ENCODE peak calls at places on chromosomes 6 and 20, in eight cellular contexts. A is astrocyte of the spinal cord, Z is dorsolateral prefrontal cortex, W is testis, E is left ventricle myocardium inferior, M is transverse colon, O is A673, C is epithelial cell of esophagus. H is an unnamed sample.

GRCh38 chr6:131687022-131687421 is 14.2 kb downstream of the OR2A4 start:
- DNase-seq in M (no peak), A (no peak), O (no peak), C (no peak), W (no peak), Z (no peak), E (no peak), H (no peak)

GRCh38 chr6:137804647-137805046 is 62.4 kb upstream of the TNFAIP3 start:
- DNase-seq in A (peak; percentile 72), Z (no peak), E (no peak), W (no peak), O (no peak), M (no peak), C (no peak), H (peak; percentile 8)

GRCh38 chr20:48823476-48823875 is 4.3 kb downstream of the PREX1 start:
- DNase-seq in E (no peak), Z (no peak), W (no peak), C (no peak), M (no peak), O (no peak), A (no peak), H (no peak)

GRCh38 chr20:23082846-23083552 is 3.1 kb downstream of the CD93 start:
- DNase-seq in E (no peak), Z (no peak), A (no peak), O (no peak), M (no peak), C (peak; percentile 85), W (peak; percentile 41), H (no peak)

GRCh38 chr6:15378272-15378671 is 132.4 kb downstream of the JARID2 start:
- DNase-seq in M (no peak), O (no peak), Z (no peak), C (no peak), W (no peak), E (no peak), A (no peak), H (no peak)

GRCh38 chr6:30763618-30764489 is 19.5 kb upstream of the IER3 start:
- DNase-seq in Z (no peak), O (peak; percentile 60), W (no peak), E (no peak), C (peak; percentile 24), M (no peak), A (peak; percentile 84), H (peak; percentile 73)

GRCh38 chr6:124753001-124753400 is 209.2 kb upstream of the RNF217 start:
- DNase-seq in O (peak; percentile 23), A (no peak), M (no peak), E (no peak), C (no peak), Z (no peak), W (no peak), H (no peak)

GRCh38 chr6:119034827-119035458 is 43.5 kb downstream of the FAM184A start:
- DNase-seq in A (no peak), C (no peak), O (no peak), W (no peak), M (no peak), Z (no peak), E (no peak), H (no peak)

GRCh38 chr20:31860431-31861345 is 9.6 kb downstream of the DUSP15 start:
- DNase-seq in A (no peak), C (peak; percentile 64), Z (no peak), E (no peak), M (peak; percentile 20), W (no peak), O (no peak), H (no peak)

GRCh38 chr6:21559238-21559637 is 34.3 kb upstream of the SOX4 start:
- DNase-seq in W (no peak), C (peak; percentile 46), O (no peak), M (no peak), E (no peak), A (no peak), Z (no peak), H (no peak)

GRCh38 chr6:163831736-163832135 is 417.2 kb downstream of the QKI start:
- DNase-seq in A (no peak), E (no peak), M (no peak), C (no peak), W (no peak), Z (no peak), O (no peak), H (no peak)

GRCh38 chr20:2750343-2751251 is 49.8 kb downstream of the CPXM1 start:
- DNase-seq in W (peak; percentile 51), M (peak; percentile 52), C (peak; percentile 46), A (no peak), E (no peak), O (peak; percentile 38), Z (no peak), H (no peak)

GRCh38 chr6:163585932-163586437 is 171.5 kb downstream of the QKI start:
- DNase-seq in Z (no peak), E (peak; percentile 65), C (peak; percentile 84), W (no peak), A (peak; percentile 94), O (peak; percentile 93), M (no peak), H (peak; percentile 54)

GRCh38 chr20:32287231-32287638 is 9.8 kb downstream of the KIF3B start:
- DNase-seq in W (no peak), O (no peak), Z (no peak), A (no peak), E (no peak), M (no peak), C (no peak), H (no peak)

GRCh38 chr20:53611449-53611894 is 17.8 kb upstream of the ZNF217 start:
- DNase-seq in O (peak; percentile 87), Z (no peak), W (peak; percentile 26), C (peak; percentile 88), A (peak; percentile 97), E (no peak), M (peak; percentile 37), H (peak; percentile 97)

GRCh38 chr6:104955491-104955890 is 1.4 kb upstream of the LIN28B start:
- DNase-seq in O (no peak), Z (no peak), A (no peak), E (no peak), C (no peak), M (no peak), W (no peak), H (no peak)

GRCh38 chr6:129954749-129955431 is 63.5 kb upstream of the L3MBTL3 start:
- DNase-seq in Z (no peak), M (no peak), E (no peak), O (peak; percentile 41), A (no peak), C (peak; percentile 66), W (no peak), H (no peak)

GRCh38 chr20:9919271-9920014 is 80.6 kb upstream of the PAK5 start:
- DNase-seq in C (no peak), W (no peak), Z (no peak), A (no peak), E (no peak), M (no peak), O (no peak), H (no peak)

GRCh38 chr20:45338121-45339030 is 9.8 kb downstream of the SDC4 start:
- DNase-seq in W (no peak), O (no peak), A (no peak), Z (no peak), E (no peak), M (no peak), C (peak; percentile 51), H (no peak)

GRCh38 chr6:5086294-5086890 is 1.3 kb downstream of the PPP1R3G start:
- DNase-seq in Z (no peak), C (no peak), E (no peak), A (no peak), O (no peak), W (peak; percentile 43), M (no peak), H (no peak)

GRCh38 chr6:4381379-4381778 is 246.0 kb upstream of the ECI2 start:
- DNase-seq in E (no peak), Z (no peak), W (no peak), O (peak; percentile 36), A (no peak), C (no peak), M (no peak), H (no peak)

GRCh38 chr6:56649053-56649769 is 6.5 kb upstream of the DST start:
- DNase-seq in A (no peak), M (no peak), E (no peak), O (peak; percentile 81), C (peak; percentile 53), W (no peak), Z (no peak), H (no peak)

GRCh38 chr6:49333345-49334120 is 129.5 kb downstream of the MMUT start:
- DNase-seq in Z (no peak), E (no peak), O (no peak), M (no peak), A (no peak), C (peak; percentile 80), W (no peak), H (no peak)

GRCh38 chr6:122408240-122408639 is 8.8 kb downstream of the HSF2 start:
- DNase-seq in C (no peak), E (no peak), Z (no peak), W (no peak), M (no peak), O (no peak), A (no peak), H (no peak)
- H3K4me3 ChIP-seq in C (no peak overlapping the region), E (no peak overlapping the region), Z (no peak overlapping the region), W (no peak overlapping the region), M (no peak overlapping the region), O (peak overlapping the region; percentile 32), A (no peak overlapping the region), H (no peak overlapping the region)

DNA sequence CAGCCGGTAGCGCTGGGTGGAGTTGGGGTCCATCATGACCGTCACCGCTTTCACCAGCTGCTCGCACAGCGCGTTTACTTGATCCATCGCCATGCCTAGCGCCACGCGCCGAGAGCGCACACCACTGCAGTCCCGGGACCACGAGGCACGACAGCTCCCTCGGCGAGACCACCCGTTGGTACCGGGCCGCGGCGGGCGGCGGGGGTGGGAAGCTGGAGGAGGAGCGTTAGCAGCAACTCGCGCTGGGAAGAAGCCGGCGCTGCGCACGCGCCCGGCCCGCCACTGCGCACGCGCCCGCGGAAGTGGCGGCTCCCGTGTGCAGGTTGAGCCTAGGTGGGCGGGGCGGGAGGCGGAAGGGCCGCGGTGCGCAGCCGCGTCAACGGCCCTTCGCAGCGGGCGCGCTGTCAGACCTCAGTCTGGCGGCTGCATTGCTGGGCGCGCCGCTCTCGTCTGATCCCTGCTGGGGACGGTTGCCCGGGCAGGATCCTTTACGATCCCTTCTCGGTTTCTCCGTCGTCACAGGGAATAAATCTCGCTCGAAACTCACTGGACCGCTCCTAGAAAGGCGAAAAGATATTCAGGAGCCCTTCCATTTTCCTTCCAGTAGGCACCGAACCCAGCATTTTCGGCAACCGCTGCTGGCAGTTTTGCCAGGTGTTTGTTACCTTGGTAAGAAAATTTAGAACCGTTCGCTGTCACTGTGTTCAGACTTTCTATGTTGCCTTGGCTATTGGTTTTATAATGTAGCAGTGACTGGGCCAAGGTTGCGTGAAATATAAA is at the start of the genes POLH and XPO5:
- DNase-seq in A (peak; percentile 92), O (peak; percentile 96), M (peak; percentile 96), C (peak; percentile 96), E (peak; percentile 93), Z (peak; percentile 90), W (peak; percentile 92), H (peak; percentile 71)
- TF ChIP-seq CTCF in A (peak; percentile 8), O (peak; percentile 35), M (no peak), C (no peak), E (peak; percentile 36), Z (peak; percentile 10), W (no peak), H (peak; percentile 18)

GRCh38 chr6:44154067-44154466 is 4.6 kb upstream of the CAPN11 start:
- DNase-seq in W (no peak), A (no peak), M (no peak), O (no peak), C (no peak), Z (no peak), E (no peak), H (no peak)
- H3K4me3 ChIP-seq in W (no peak overlapping the region), A (no peak overlapping the region), M (no peak overlapping the region), O (no peak overlapping the region), C (no peak overlapping the region), Z (no peak overlapping the region), E (no peak overlapping the region), H (no peak overlapping the region)

GRCh38 chr6:133631421-133631820 is 257.5 kb upstream of the TCF21 start:
- DNase-seq in W (no peak), E (no peak), C (no peak), O (no peak), M (no peak), A (peak; percentile 51), Z (no peak), H (no peak)
- TF ChIP-seq CTCF in W (no peak), E (no peak), C (no peak), O (no peak), M (no peak), A (peak; percentile 19), Z (no peak), H (peak; percentile 44)

H was measured in astrocyte of the cerebellum.